ENCODE peak calls at places on chromosomes 11 and 22, in four cellular contexts. One of them, this sample, is unnamed.

GRCh38 chr11:78210000-78210608 is 21.4 kb downstream of the USP35 start:
- DNase-seq in ACHN: no peak
- DNase-seq in activated CD4-positive, alpha-beta memory T cell treated with anti-CD3 and anti-CD28 coated beads, Interleukin-2, amount 10 ng/mL, durations not matched to agents 7 days and 5 days: no peak
- DNase-seq in stimulated activated CD4-positive, alpha-beta T cell treated with anti-CD3 and anti-CD28 coated beads, TNF-alpha, amount 100 ng/mL, for 1 hour: no peak
- DNase-seq in this sample: peak; percentile 20

GRCh38 chr11:20158597-20159257 is 1.5 kb downstream of the DBX1 start:
- DNase-seq in ACHN: peak; percentile 57
- DNase-seq in activated CD4-positive, alpha-beta memory T cell treated with anti-CD3 and anti-CD28 coated beads, Interleukin-2, amount 10 ng/mL, durations not matched to agents 7 days and 5 days: no peak
- DNase-seq in stimulated activated CD4-positive, alpha-beta T cell treated with anti-CD3 and anti-CD28 coated beads, TNF-alpha, amount 100 ng/mL, for 1 hour: no peak
- DNase-seq in this sample: no peak

GRCh38 chr11:65546217-65546958 is 11.8 kb downstream of the LTBP3 start:
- DNase-seq in ACHN: peak; percentile 33
- DNase-seq in activated CD4-positive, alpha-beta memory T cell treated with anti-CD3 and anti-CD28 coated beads, Interleukin-2, amount 10 ng/mL, durations not matched to agents 7 days and 5 days: peak; percentile 98
- DNase-seq in stimulated activated CD4-positive, alpha-beta T cell treated with anti-CD3 and anti-CD28 coated beads, TNF-alpha, amount 100 ng/mL, for 1 hour: peak; percentile 97
- DNase-seq in this sample: peak; percentile 94

GRCh38 chr11:128713595-128713994 is 19.7 kb downstream of the FLI1 start:
- DNase-seq in ACHN: no peak
- DNase-seq in activated CD4-positive, alpha-beta memory T cell treated with anti-CD3 and anti-CD28 coated beads, Interleukin-2, amount 10 ng/mL, durations not matched to agents 7 days and 5 days: no peak
- DNase-seq in stimulated activated CD4-positive, alpha-beta T cell treated with anti-CD3 and anti-CD28 coated beads, TNF-alpha, amount 100 ng/mL, for 1 hour: no peak
- DNase-seq in this sample: no peak

GRCh38 chr11:68382358-68382998 is 70.1 kb downstream of the LRP5 start:
- DNase-seq in ACHN: no peak
- DNase-seq in activated CD4-positive, alpha-beta memory T cell treated with anti-CD3 and anti-CD28 coated beads, Interleukin-2, amount 10 ng/mL, durations not matched to agents 7 days and 5 days: no peak
- DNase-seq in stimulated activated CD4-positive, alpha-beta T cell treated with anti-CD3 and anti-CD28 coated beads, TNF-alpha, amount 100 ng/mL, for 1 hour: no peak
- DNase-seq in this sample: no peak

GRCh38 chr11:120750647-120751419 is 239.3 kb downstream of the GRIK4 start:
- DNase-seq in ACHN: no peak
- DNase-seq in activated CD4-positive, alpha-beta memory T cell treated with anti-CD3 and anti-CD28 coated beads, Interleukin-2, amount 10 ng/mL, durations not matched to agents 7 days and 5 days: no peak
- DNase-seq in stimulated activated CD4-positive, alpha-beta T cell treated with anti-CD3 and anti-CD28 coated beads, TNF-alpha, amount 100 ng/mL, for 1 hour: no peak
- DNase-seq in this sample: no peak

GRCh38 chr11:2471048-2471803 is 26.4 kb downstream of the KCNQ1 start:
- DNase-seq in ACHN: no peak
- DNase-seq in activated CD4-positive, alpha-beta memory T cell treated with anti-CD3 and anti-CD28 coated beads, Interleukin-2, amount 10 ng/mL, durations not matched to agents 7 days and 5 days: no peak
- DNase-seq in stimulated activated CD4-positive, alpha-beta T cell treated with anti-CD3 and anti-CD28 coated beads, TNF-alpha, amount 100 ng/mL, for 1 hour: no peak
- DNase-seq in this sample: no peak

GRCh38 chr11:11706022-11706421 is 84.2 kb upstream of the GALNT18 start:
- DNase-seq in ACHN: no peak
- DNase-seq in activated CD4-positive, alpha-beta memory T cell treated with anti-CD3 and anti-CD28 coated beads, Interleukin-2, amount 10 ng/mL, durations not matched to agents 7 days and 5 days: no peak
- DNase-seq in stimulated activated CD4-positive, alpha-beta T cell treated with anti-CD3 and anti-CD28 coated beads, TNF-alpha, amount 100 ng/mL, for 1 hour: no peak
- DNase-seq in this sample: no peak

GRCh38 chr22:17870408-17870807 is 96.1 kb upstream of the BID start:
- DNase-seq in ACHN: no peak
- DNase-seq in activated CD4-positive, alpha-beta memory T cell treated with anti-CD3 and anti-CD28 coated beads, Interleukin-2, amount 10 ng/mL, durations not matched to agents 7 days and 5 days: no peak
- DNase-seq in stimulated activated CD4-positive, alpha-beta T cell treated with anti-CD3 and anti-CD28 coated beads, TNF-alpha, amount 100 ng/mL, for 1 hour: no peak
- DNase-seq in this sample: no peak

GRCh38 chr11:1499261-1499890 is 12.8 kb upstream of the MOB2 start:
- DNase-seq in ACHN: no peak
- DNase-seq in activated CD4-positive, alpha-beta memory T cell treated with anti-CD3 and anti-CD28 coated beads, Interleukin-2, amount 10 ng/mL, durations not matched to agents 7 days and 5 days: no peak
- DNase-seq in stimulated activated CD4-positive, alpha-beta T cell treated with anti-CD3 and anti-CD28 coated beads, TNF-alpha, amount 100 ng/mL, for 1 hour: no peak
- DNase-seq in this sample: no peak

GRCh38 chr11:75450826-75451783 is 18.1 kb upstream of the KLHL35 start:
- DNase-seq in ACHN: no peak
- DNase-seq in activated CD4-positive, alpha-beta memory T cell treated with anti-CD3 and anti-CD28 coated beads, Interleukin-2, amount 10 ng/mL, durations not matched to agents 7 days and 5 days: peak; percentile 38
- DNase-seq in stimulated activated CD4-positive, alpha-beta T cell treated with anti-CD3 and anti-CD28 coated beads, TNF-alpha, amount 100 ng/mL, for 1 hour: no peak
- DNase-seq in this sample: peak; percentile 48

GRCh38 chr11:92329644-92330043 is 105.0 kb downstream of the FAT3 start:
- DNase-seq in ACHN: no peak
- DNase-seq in activated CD4-positive, alpha-beta memory T cell treated with anti-CD3 and anti-CD28 coated beads, Interleukin-2, amount 10 ng/mL, durations not matched to agents 7 days and 5 days: no peak
- DNase-seq in stimulated activated CD4-positive, alpha-beta T cell treated with anti-CD3 and anti-CD28 coated beads, TNF-alpha, amount 100 ng/mL, for 1 hour: no peak
- DNase-seq in this sample: no peak

GRCh38 chr22:41301085-41302015 is at the start of gene ZC3H7B:
- DNase-seq in ACHN: peak; percentile 82
- DNase-seq in activated CD4-positive, alpha-beta memory T cell treated with anti-CD3 and anti-CD28 coated beads, Interleukin-2, amount 10 ng/mL, durations not matched to agents 7 days and 5 days: peak; percentile 87
- DNase-seq in stimulated activated CD4-positive, alpha-beta T cell treated with anti-CD3 and anti-CD28 coated beads, TNF-alpha, amount 100 ng/mL, for 1 hour: peak; percentile 60
- DNase-seq in this sample: peak; percentile 89

GRCh38 chr11:117654281-117654680 is 142.7 kb downstream of the DSCAML1 start:
- DNase-seq in ACHN: no peak
- DNase-seq in activated CD4-positive, alpha-beta memory T cell treated with anti-CD3 and anti-CD28 coated beads, Interleukin-2, amount 10 ng/mL, durations not matched to agents 7 days and 5 days: no peak
- DNase-seq in stimulated activated CD4-positive, alpha-beta T cell treated with anti-CD3 and anti-CD28 coated beads, TNF-alpha, amount 100 ng/mL, for 1 hour: no peak
- DNase-seq in this sample: no peak

GRCh38 chr22:32744560-32744959 is 56.9 kb upstream of the TIMP3 start:
- DNase-seq in ACHN: no peak
- DNase-seq in activated CD4-positive, alpha-beta memory T cell treated with anti-CD3 and anti-CD28 coated beads, Interleukin-2, amount 10 ng/mL, durations not matched to agents 7 days and 5 days: no peak
- DNase-seq in stimulated activated CD4-positive, alpha-beta T cell treated with anti-CD3 and anti-CD28 coated beads, TNF-alpha, amount 100 ng/mL, for 1 hour: no peak
- DNase-seq in this sample: peak; percentile 37

GRCh38 chr11:118051611-118052461 is 25.0 kb upstream of the TMPRSS4 start:
- DNase-seq in ACHN: no peak
- DNase-seq in activated CD4-positive, alpha-beta memory T cell treated with anti-CD3 and anti-CD28 coated beads, Interleukin-2, amount 10 ng/mL, durations not matched to agents 7 days and 5 days: peak; percentile 81
- DNase-seq in stimulated activated CD4-positive, alpha-beta T cell treated with anti-CD3 and anti-CD28 coated beads, TNF-alpha, amount 100 ng/mL, for 1 hour: peak; percentile 52
- DNase-seq in this sample: peak; percentile 65

GRCh38 chr11:89205378-89205777 is 27.7 kb downstream of the TYR start:
- DNase-seq in ACHN: peak; percentile 2
- DNase-seq in activated CD4-positive, alpha-beta memory T cell treated with anti-CD3 and anti-CD28 coated beads, Interleukin-2, amount 10 ng/mL, durations not matched to agents 7 days and 5 days: no peak
- DNase-seq in stimulated activated CD4-positive, alpha-beta T cell treated with anti-CD3 and anti-CD28 coated beads, TNF-alpha, amount 100 ng/mL, for 1 hour: no peak
- DNase-seq in this sample: no peak

GRCh38 chr11:69293819-69294505 is at the start of gene MYEOV:
- DNase-seq in ACHN: peak; percentile 9
- DNase-seq in activated CD4-positive, alpha-beta memory T cell treated with anti-CD3 and anti-CD28 coated beads, Interleukin-2, amount 10 ng/mL, durations not matched to agents 7 days and 5 days: peak; percentile 51
- DNase-seq in stimulated activated CD4-positive, alpha-beta T cell treated with anti-CD3 and anti-CD28 coated beads, TNF-alpha, amount 100 ng/mL, for 1 hour: no peak
- DNase-seq in this sample: peak; percentile 30

GRCh38 chr11:76228122-76229000 is 22.1 kb upstream of the WNT11 start:
- DNase-seq in ACHN: no peak
- DNase-seq in activated CD4-positive, alpha-beta memory T cell treated with anti-CD3 and anti-CD28 coated beads, Interleukin-2, amount 10 ng/mL, durations not matched to agents 7 days and 5 days: no peak
- DNase-seq in stimulated activated CD4-positive, alpha-beta T cell treated with anti-CD3 and anti-CD28 coated beads, TNF-alpha, amount 100 ng/mL, for 1 hour: no peak
- DNase-seq in this sample: no peak

GRCh38 chr22:29116397-29117123 is 43.7 kb downstream of the KREMEN1 start:
- DNase-seq in ACHN: no peak
- DNase-seq in activated CD4-positive, alpha-beta memory T cell treated with anti-CD3 and anti-CD28 coated beads, Interleukin-2, amount 10 ng/mL, durations not matched to agents 7 days and 5 days: no peak
- DNase-seq in stimulated activated CD4-positive, alpha-beta T cell treated with anti-CD3 and anti-CD28 coated beads, TNF-alpha, amount 100 ng/mL, for 1 hour: no peak
- DNase-seq in this sample: no peak

GRCh38 chr11:119427279-119427678 is 4.3 kb upstream of the THY1 start:
- DNase-seq in ACHN: no peak
- DNase-seq in activated CD4-positive, alpha-beta memory T cell treated with anti-CD3 and anti-CD28 coated beads, Interleukin-2, amount 10 ng/mL, durations not matched to agents 7 days and 5 days: no peak
- DNase-seq in stimulated activated CD4-positive, alpha-beta T cell treated with anti-CD3 and anti-CD28 coated beads, TNF-alpha, amount 100 ng/mL, for 1 hour: no peak
- DNase-seq in this sample: no peak

GRCh38 chr11:14969922-14970323 is 2.2 kb downstream of the CALCA start:
- DNase-seq in ACHN: peak; percentile 29
- DNase-seq in activated CD4-positive, alpha-beta memory T cell treated with anti-CD3 and anti-CD28 coated beads, Interleukin-2, amount 10 ng/mL, durations not matched to agents 7 days and 5 days: peak; percentile 59
- DNase-seq in stimulated activated CD4-positive, alpha-beta T cell treated with anti-CD3 and anti-CD28 coated beads, TNF-alpha, amount 100 ng/mL, for 1 hour: no peak
- DNase-seq in this sample: peak; percentile 47

This sample was measured in DND-41.